ENCODE peak calls at places on chromosome 7, in four cellular contexts. One of them, this sample, is unnamed.

GRCh38 chr7:75842836-75843446 is 29.3 kb upstream of the CCL24 start:
- DNase-seq in fibroblast of the aortic adventitia: peak; percentile 87
- DNase-seq in epithelial cell of esophagus: peak; percentile 97
- DNase-seq in mammary epithelial cell: peak; percentile 93
- DNase-seq in this sample: peak; percentile 99

GRCh38 chr7:20312562-20312961 is 18.1 kb upstream of the ITGB8 start:
- DNase-seq in fibroblast of the aortic adventitia: no peak
- DNase-seq in epithelial cell of esophagus: no peak
- DNase-seq in mammary epithelial cell: no peak
- DNase-seq in this sample: no peak

GRCh38 chr7:29609162-29610030 is 45.8 kb downstream of the PRR15 start:
- DNase-seq in fibroblast of the aortic adventitia: peak; percentile 75
- DNase-seq in epithelial cell of esophagus: peak; percentile 82
- DNase-seq in mammary epithelial cell: peak; percentile 79
- DNase-seq in this sample: peak; percentile 89

GRCh38 chr7:542935-543789 is 23.5 kb upstream of the PDGFA start:
- DNase-seq in fibroblast of the aortic adventitia: peak; percentile 86
- DNase-seq in epithelial cell of esophagus: peak; percentile 76
- DNase-seq in mammary epithelial cell: peak; percentile 64
- DNase-seq in this sample: peak; percentile 64

GRCh38 chr7:44757311-44757710 is 8.7 kb downstream of the ZMIZ2 start:
- DNase-seq in fibroblast of the aortic adventitia: no peak
- DNase-seq in epithelial cell of esophagus: no peak
- DNase-seq in mammary epithelial cell: no peak
- DNase-seq in this sample: no peak

GRCh38 chr7:37282927-37283326 is 165.7 kb downstream of the ELMO1 start:
- DNase-seq in fibroblast of the aortic adventitia: no peak
- DNase-seq in epithelial cell of esophagus: no peak
- DNase-seq in mammary epithelial cell: no peak
- DNase-seq in this sample: no peak

GRCh38 chr7:25857376-25858067 is 294.5 kb upstream of the NFE2L3 start:
- DNase-seq in fibroblast of the aortic adventitia: no peak
- DNase-seq in epithelial cell of esophagus: peak; percentile 78
- DNase-seq in mammary epithelial cell: peak; percentile 17
- DNase-seq in this sample: peak; percentile 70

GRCh38 chr7:79180533-79180932 is 272.9 kb downstream of the MAGI2 start:
- DNase-seq in fibroblast of the aortic adventitia: no peak
- DNase-seq in epithelial cell of esophagus: no peak
- DNase-seq in mammary epithelial cell: no peak
- DNase-seq in this sample: no peak

GRCh38 chr7:107989618-107990373 is 13.2 kb downstream of the LAMB1 start:
- DNase-seq in fibroblast of the aortic adventitia: peak; percentile 94
- DNase-seq in epithelial cell of esophagus: no peak
- DNase-seq in mammary epithelial cell: no peak
- DNase-seq in this sample: peak; percentile 36

GRCh38 chr7:71900556-71900955 is 511.6 kb downstream of the CALN1 start:
- DNase-seq in fibroblast of the aortic adventitia: no peak
- DNase-seq in epithelial cell of esophagus: no peak
- DNase-seq in mammary epithelial cell: no peak
- DNase-seq in this sample: no peak
- H3K4me3 ChIP-seq in fibroblast of the aortic adventitia: no peak overlapping the region
- H3K4me3 ChIP-seq in epithelial cell of esophagus: no peak overlapping the region
- H3K4me3 ChIP-seq in mammary epithelial cell: no peak overlapping the region
- H3K4me3 ChIP-seq in this sample: no peak overlapping the region

GRCh38 chr7:130946110-130946509 is 212.1 kb upstream of the KLF14 start:
- DNase-seq in fibroblast of the aortic adventitia: no peak
- DNase-seq in epithelial cell of esophagus: no peak
- DNase-seq in mammary epithelial cell: no peak
- DNase-seq in this sample: no peak

GRCh38 chr7:130943981-130944380 is 210.0 kb upstream of the KLF14 start:
- DNase-seq in fibroblast of the aortic adventitia: no peak
- DNase-seq in epithelial cell of esophagus: no peak
- DNase-seq in mammary epithelial cell: no peak
- DNase-seq in this sample: peak; percentile 46

GRCh38 chr7:130944997-130945396 is 211.0 kb upstream of the KLF14 start:
- DNase-seq in fibroblast of the aortic adventitia: no peak
- DNase-seq in epithelial cell of esophagus: no peak
- DNase-seq in mammary epithelial cell: no peak
- DNase-seq in this sample: no peak

GRCh38 chr7:130943336-130943901 is 209.4 kb upstream of the KLF14 start:
- DNase-seq in fibroblast of the aortic adventitia: peak; percentile 86
- DNase-seq in epithelial cell of esophagus: peak; percentile 82
- DNase-seq in mammary epithelial cell: peak; percentile 71
- DNase-seq in this sample: peak; percentile 86

DNA sequence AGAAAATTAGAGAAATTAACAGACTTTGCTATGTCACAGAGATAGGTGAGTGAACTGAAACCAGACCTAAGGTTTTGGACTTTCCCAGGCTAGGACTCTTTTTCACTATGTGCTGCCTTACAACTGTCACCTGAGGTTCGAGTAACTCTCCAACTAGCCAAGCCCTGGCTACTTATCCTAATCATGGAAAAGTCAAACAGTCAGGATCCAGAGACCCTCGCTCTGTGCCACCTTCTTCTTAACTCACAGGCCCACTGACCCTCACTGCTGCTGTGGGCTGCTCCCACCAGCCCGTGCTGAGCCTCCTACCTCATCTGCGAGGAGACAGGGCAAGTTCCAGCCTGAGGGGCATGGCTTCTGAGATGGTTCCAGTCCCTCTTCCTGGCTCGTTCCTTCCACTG is 211.4 kb upstream of the KLF14 start:
- DNase-seq in fibroblast of the aortic adventitia: no peak
- DNase-seq in epithelial cell of esophagus: no peak
- DNase-seq in mammary epithelial cell: no peak
- DNase-seq in this sample: peak; percentile 37
- TF ChIP-seq CTCF in fibroblast of the aortic adventitia: no peak
- TF ChIP-seq CTCF in epithelial cell of esophagus: no peak
- TF ChIP-seq CTCF in mammary epithelial cell: no peak
- TF ChIP-seq CTCF in this sample: no peak

DNA sequence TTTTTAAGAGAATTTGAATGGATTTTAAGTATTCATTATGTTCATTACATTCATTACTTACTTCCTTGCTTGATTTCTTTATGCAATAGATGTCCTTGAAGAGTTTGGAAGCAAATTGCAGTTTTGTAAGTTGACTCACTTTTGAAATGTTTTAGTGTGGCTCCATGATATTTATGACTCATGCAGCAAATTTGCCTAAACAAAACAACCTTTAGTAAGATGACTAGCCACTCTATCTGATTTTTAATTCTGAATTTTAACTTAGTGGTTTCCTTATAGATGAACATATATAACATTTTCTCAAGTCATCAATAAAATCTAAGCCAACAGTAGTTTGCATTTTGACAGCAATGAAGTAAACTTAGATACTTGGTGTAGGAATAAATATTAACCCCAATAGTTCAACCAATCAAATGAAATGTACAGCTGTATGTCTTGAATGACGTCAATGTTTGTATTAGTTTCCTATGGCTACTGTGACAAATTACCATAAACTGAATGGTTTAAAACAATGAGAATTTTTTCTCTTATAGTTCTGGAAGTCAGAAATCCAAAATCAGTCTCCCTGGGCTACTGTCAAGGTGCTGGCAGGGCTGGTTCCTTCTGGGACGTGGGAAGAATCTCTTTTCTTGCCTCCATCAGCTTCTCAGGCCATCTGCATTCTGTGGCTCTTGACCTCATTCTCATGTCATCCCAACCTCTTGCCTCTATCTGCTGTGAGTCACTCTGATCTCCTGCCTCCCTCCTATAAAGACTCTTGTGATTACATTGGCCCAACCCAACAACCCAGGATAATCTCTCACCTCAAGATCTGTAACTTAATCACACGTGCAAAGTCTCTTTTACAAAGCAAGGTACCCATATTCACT is 73.4 kb downstream of the AHR start:
- DNase-seq in fibroblast of the aortic adventitia: peak; percentile 96
- DNase-seq in epithelial cell of esophagus: peak; percentile 92
- DNase-seq in mammary epithelial cell: peak; percentile 89
- DNase-seq in this sample: peak; percentile 97
- H3K4me3 ChIP-seq in fibroblast of the aortic adventitia: no peak overlapping the region
- H3K4me3 ChIP-seq in epithelial cell of esophagus: no peak overlapping the region
- H3K4me3 ChIP-seq in mammary epithelial cell: no peak overlapping the region
- H3K4me3 ChIP-seq in this sample: no peak overlapping the region

GRCh38 chr7:157276731-157277562 is 59.9 kb upstream of the DNAJB6 start:
- DNase-seq in fibroblast of the aortic adventitia: no peak
- DNase-seq in epithelial cell of esophagus: peak; percentile 45
- DNase-seq in mammary epithelial cell: no peak
- DNase-seq in this sample: peak; percentile 67

GRCh38 chr7:157278167-157278790 is 58.5 kb upstream of the DNAJB6 start:
- DNase-seq in fibroblast of the aortic adventitia: no peak
- DNase-seq in epithelial cell of esophagus: no peak
- DNase-seq in mammary epithelial cell: no peak
- DNase-seq in this sample: no peak

GRCh38 chr7:157273208-157274202 is 63.3 kb upstream of the DNAJB6 start:
- DNase-seq in fibroblast of the aortic adventitia: peak; percentile 64
- DNase-seq in epithelial cell of esophagus: peak; percentile 70
- DNase-seq in mammary epithelial cell: peak; percentile 56
- DNase-seq in this sample: peak; percentile 59

GRCh38 chr7:157274991-157275427 is 61.8 kb upstream of the DNAJB6 start:
- DNase-seq in fibroblast of the aortic adventitia: no peak
- DNase-seq in epithelial cell of esophagus: no peak
- DNase-seq in mammary epithelial cell: no peak
- DNase-seq in this sample: no peak

DNA sequence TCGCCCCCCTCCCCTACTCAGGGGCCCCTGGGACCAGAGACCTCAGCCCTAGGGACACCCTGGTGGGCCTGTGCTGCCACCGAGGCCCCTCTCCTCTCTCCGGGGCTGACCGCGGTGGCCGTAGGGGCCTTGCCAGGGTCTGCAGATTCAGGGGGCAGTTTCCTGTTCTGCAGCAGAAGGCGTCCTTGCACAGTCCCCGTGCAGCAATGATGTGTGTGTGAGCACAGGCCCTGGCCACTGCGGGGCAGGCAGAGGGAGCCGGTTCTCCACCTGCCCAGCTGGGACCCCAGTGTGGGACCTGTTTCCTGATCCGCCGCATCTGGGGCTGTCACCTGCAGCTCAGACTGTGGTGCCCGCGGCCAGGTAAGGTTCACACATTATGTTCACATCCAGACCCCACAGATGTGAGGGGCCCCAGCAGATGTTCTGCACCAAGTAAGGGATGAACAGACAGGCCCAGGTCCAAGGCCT is 60.7 kb upstream of the DNAJB6 start:
- DNase-seq in fibroblast of the aortic adventitia: no peak
- DNase-seq in epithelial cell of esophagus: no peak
- DNase-seq in mammary epithelial cell: no peak
- DNase-seq in this sample: no peak
- TF ChIP-seq CTCF in fibroblast of the aortic adventitia: no peak
- TF ChIP-seq CTCF in epithelial cell of esophagus: no peak
- TF ChIP-seq CTCF in mammary epithelial cell: no peak
- TF ChIP-seq CTCF in this sample: no peak

This sample was measured in bronchial epithelial cell.